ENCODE peak calls at places on chromosome 7, in nine cellular contexts. S is NCI-H460, L is progenitor cell of endocrine pancreas, C is Right ventricle myocardium inferior, V is NCI-H345, R is cardiac muscle cell, U is A549, K is D341Med, W is WTC11. I is an unnamed sample.
A peak's percentile ranks its signal among the peaks of the same experiment; 100 is the strongest.

GRCh38 chr7:70706698-70707097 is 425.2 kb upstream of the GALNT17 start:
- DNase-seq in S (no peak), L (no peak), C (no peak), V (no peak), R (no peak), U (no peak), K (no peak), W (no peak), I (no peak)

GRCh38 chr7:157555921-157556320 is 219.1 kb downstream of the DNAJB6 start:
- DNase-seq in S (no peak), L (no peak), C (no peak), V (no peak), R (no peak), U (no peak), K (no peak), W (peak; percentile 2), I (no peak)

GRCh38 chr7:17297243-17297642 is 1.2 kb upstream of the AHR start:
- DNase-seq in S (no peak), L (no peak), C (no peak), V (no peak), R (no peak), U (no peak), K (no peak), W (no peak), I (no peak)

GRCh38 chr7:105713488-105714465 is 132.5 kb upstream of the EFCAB10 start:
- DNase-seq in S (no peak), L (no peak), C (no peak), V (no peak), R (no peak), U (no peak), K (no peak), W (no peak), I (no peak)

GRCh38 chr7:96285579-96285978 is 36.3 kb downstream of the SLC25A13 start:
- DNase-seq in S (no peak), L (no peak), C (no peak), V (no peak), R (no peak), U (no peak), K (no peak), W (no peak), I (no peak)

GRCh38 chr7:120806669-120807068 is 51.3 kb downstream of the TSPAN12 start:
- DNase-seq in S (no peak), L (no peak), C (no peak), V (no peak), R (peak; percentile 13), U (no peak), K (no peak), W (no peak), I (no peak)

GRCh38 chr7:76234931-76235441 is 33.3 kb downstream of the SRRM3 start:
- DNase-seq in S (peak; percentile 85), L (peak; percentile 66), C (peak; percentile 76), V (no peak), R (peak; percentile 90), U (peak; percentile 87), K (peak; percentile 61), W (peak; percentile 98), I (peak; percentile 90)

GRCh38 chr7:101161692-101162461 is 3.5 kb downstream of the VGF start:
- DNase-seq in S (no peak), L (no peak), C (no peak), V (no peak), R (no peak), U (no peak), K (no peak), W (no peak), I (no peak)

GRCh38 chr7:67588631-67589030 is 592.0 kb downstream of the TYW1 start:
- DNase-seq in S (no peak), L (no peak), C (no peak), V (no peak), R (no peak), U (no peak), K (peak; percentile 45), W (no peak), I (no peak)

GRCh38 chr7:4747746-4748145 is 27.7 kb upstream of the AP5Z1 start:
- DNase-seq in S (no peak), L (no peak), C (no peak), V (no peak), R (no peak), U (no peak), K (no peak), W (no peak), I (no peak)

GRCh38 chr7:42236266-42237161 is 495 bp downstream of the GLI3 start:
- DNase-seq in S (peak; percentile 29), L (peak; percentile 22), C (peak; percentile 76), V (no peak), R (peak; percentile 79), U (peak; percentile 25), K (peak; percentile 66), W (peak; percentile 71), I (peak; percentile 73)

GRCh38 chr7:6181136-6181535 is 91.3 kb downstream of the CYTH3 start:
- DNase-seq in S (no peak), L (no peak), C (no peak), V (no peak), R (no peak), U (no peak), K (no peak), W (no peak), I (no peak)

GRCh38 chr7:92461027-92462003 is 14.0 kb downstream of the GATAD1 start:
- DNase-seq in S (peak; percentile 56), L (no peak), C (no peak), V (peak; percentile 49), R (peak; percentile 69), U (peak; percentile 61), K (peak; percentile 71), W (peak; percentile 33), I (peak; percentile 63)

GRCh38 chr7:93160410-93160809 is 12.2 kb upstream of the SAMD9L start:
- DNase-seq in S (no peak), L (no peak), C (no peak), V (no peak), R (peak; percentile 20), U (no peak), K (no peak), W (no peak), I (peak; percentile 45)

GRCh38 chr7:19920200-19920599 is 146.8 kb upstream of the TMEM196 start:
- DNase-seq in S (no peak), L (no peak), C (no peak), V (no peak), R (peak; percentile 92), U (no peak), K (no peak), W (no peak), I (no peak)

GRCh38 chr7:46810986-46811385 is 770.9 kb downstream of the TNS3 start:
- DNase-seq in S (no peak), L (no peak), C (no peak), V (no peak), R (no peak), U (no peak), K (no peak), W (no peak), I (no peak)

GRCh38 chr7:42065942-42066341 is 171.1 kb downstream of the GLI3 start:
- DNase-seq in S (no peak), L (no peak), C (no peak), V (no peak), R (no peak), U (no peak), K (no peak), W (no peak), I (no peak)

GRCh38 chr7:100585511-100586265 is at the start of gene LRCH4:
- DNase-seq in S (no peak), L (peak; percentile 55), C (peak; percentile 68), V (peak; percentile 63), R (no peak), U (peak; percentile 42), K (peak; percentile 83), W (peak; percentile 74), I (peak; percentile 86)

GRCh38 chr7:30365626-30366025 is 81.2 kb downstream of the ZNRF2 start:
- DNase-seq in S (no peak), L (no peak), C (no peak), V (no peak), R (no peak), U (no peak), K (no peak), W (no peak), I (no peak)

GRCh38 chr7:131087756-131088658 is 239.7 kb upstream of the MKLN1 start:
- DNase-seq in S (no peak), L (no peak), C (no peak), V (no peak), R (no peak), U (no peak), K (no peak), W (no peak), I (no peak)

GRCh38 chr7:138978541-138979184 is 2.5 kb downstream of the KIAA1549 start:
- DNase-seq in S (no peak), L (no peak), C (no peak), V (no peak), R (no peak), U (no peak), K (no peak), W (no peak), I (no peak)

GRCh38 chr7:24318326-24318725 is 34.3 kb downstream of the NPY start:
- DNase-seq in S (no peak), L (no peak), C (no peak), V (no peak), R (no peak), U (peak; percentile 31), K (peak; percentile 28), W (peak; percentile 41), I (peak; percentile 25)

GRCh38 chr7:44284216-44284615 is 41.2 kb downstream of the CAMK2B start:
- DNase-seq in S (no peak), L (no peak), C (peak; percentile 40), V (no peak), R (no peak), U (no peak), K (peak; percentile 59), W (peak; percentile 8), I (no peak)

GRCh38 chr7:5603193-5604140 is 178.0 kb downstream of the RNF216 start:
- DNase-seq in S (no peak), L (no peak), C (no peak), V (no peak), R (no peak), U (no peak), K (no peak), W (peak; percentile 38), I (no peak)

GRCh38 chr7:27895553-27895952 is 155.6 kb downstream of the TAX1BP1 start:
- DNase-seq in S (no peak), L (no peak), C (no peak), V (no peak), R (no peak), U (no peak), K (no peak), W (no peak), I (no peak)

GRCh38 chr7:128904381-128905197 is 5.9 kb downstream of the KCP start:
- DNase-seq in S (peak; percentile 52), L (no peak), C (peak; percentile 25), V (peak; percentile 60), R (peak; percentile 69), U (peak; percentile 56), K (peak; percentile 74), W (no peak), I (peak; percentile 68)

GRCh38 chr7:26653430-26653911 is 210.9 kb downstream of the SKAP2 start:
- DNase-seq in S (no peak), L (no peak), C (no peak), V (peak; percentile 40), R (peak; percentile 8), U (no peak), K (no peak), W (no peak), I (peak; percentile 9)